ENCODE peak calls at places on chromosomes 7 and 10, in nine cellular contexts. One of them, this sample, is unnamed. For H3K4me1, the result is how much of the 10 kb centered on the place peaks cover.

GRCh38 chr10:80090120-80090519 is 11.7 kb downstream of the TMEM254 start:
- DNase-seq in stomach: no peak
- DNase-seq in cardiac muscle cell: no peak
- DNase-seq in effector memory CD4-positive, alpha-beta T cell: no peak
- DNase-seq in tibial nerve: no peak
- DNase-seq in astrocyte: no peak
- DNase-seq in IMR-90: no peak
- DNase-seq in transverse colon: no peak
- DNase-seq in breast epithelium: no peak
- DNase-seq in this sample: no peak

GRCh38 chr7:129857313-129857712 is 95.4 kb downstream of the UBE2H start:
- DNase-seq in transverse colon: no peak
- DNase-seq in breast epithelium: no peak
- DNase-seq in IMR-90: no peak
- DNase-seq in tibial nerve: no peak
- DNase-seq in cardiac muscle cell: no peak
- DNase-seq in astrocyte: no peak
- DNase-seq in stomach: no peak
- DNase-seq in effector memory CD4-positive, alpha-beta T cell: no peak
- DNase-seq in this sample: no peak

GRCh38 chr10:476458-476780 is 213.0 kb downstream of the DIP2C start:
- DNase-seq in astrocyte: no peak
- DNase-seq in IMR-90: no peak
- DNase-seq in transverse colon: no peak
- DNase-seq in effector memory CD4-positive, alpha-beta T cell: no peak
- DNase-seq in cardiac muscle cell: no peak
- DNase-seq in tibial nerve: no peak
- DNase-seq in stomach: no peak
- DNase-seq in breast epithelium: no peak
- DNase-seq in this sample: no peak

GRCh38 chr10:93752761-93753160 is 5.0 kb upstream of the LGI1 start:
- DNase-seq in breast epithelium: no peak
- DNase-seq in tibial nerve: no peak
- DNase-seq in effector memory CD4-positive, alpha-beta T cell: no peak
- DNase-seq in IMR-90: peak
- DNase-seq in stomach: no peak
- DNase-seq in cardiac muscle cell: peak
- DNase-seq in transverse colon: no peak
- DNase-seq in astrocyte: peak
- DNase-seq in this sample: peak

GRCh38 chr7:70390251-70390650 is 741.7 kb upstream of the GALNT17 start:
- DNase-seq in cardiac muscle cell: no peak
- DNase-seq in tibial nerve: peak
- DNase-seq in breast epithelium: no peak
- DNase-seq in astrocyte: peak
- DNase-seq in IMR-90: no peak
- DNase-seq in transverse colon: no peak
- DNase-seq in effector memory CD4-positive, alpha-beta T cell: no peak
- DNase-seq in stomach: no peak
- DNase-seq in this sample: peak

GRCh38 chr7:157043745-157044144 is 33.3 kb upstream of the MNX1 start:
- DNase-seq in cardiac muscle cell: peak
- DNase-seq in IMR-90: peak
- DNase-seq in astrocyte: no peak
- DNase-seq in breast epithelium: no peak
- DNase-seq in stomach: no peak
- DNase-seq in effector memory CD4-positive, alpha-beta T cell: no peak
- DNase-seq in transverse colon: no peak
- DNase-seq in tibial nerve: no peak
- DNase-seq in this sample: peak

GRCh38 chr10:5888843-5889623 is 660 bp downstream of the ANKRD16 start:
- DNase-seq in transverse colon: peak
- DNase-seq in IMR-90: no peak
- DNase-seq in breast epithelium: no peak
- DNase-seq in astrocyte: peak
- DNase-seq in cardiac muscle cell: peak
- DNase-seq in stomach: peak
- DNase-seq in effector memory CD4-positive, alpha-beta T cell: peak
- DNase-seq in tibial nerve: no peak
- DNase-seq in this sample: peak

GRCh38 chr7:64045301-64046040 is at the start of gene ZNF727:
- DNase-seq in breast epithelium: no peak
- DNase-seq in effector memory CD4-positive, alpha-beta T cell: no peak
- DNase-seq in transverse colon: peak
- DNase-seq in astrocyte: no peak
- DNase-seq in cardiac muscle cell: no peak
- DNase-seq in stomach: no peak
- DNase-seq in tibial nerve: peak
- DNase-seq in IMR-90: no peak
- DNase-seq in this sample: no peak

GRCh38 chr10:76150139-76150885 is 718.9 kb downstream of the LRMDA start:
- DNase-seq in breast epithelium: no peak
- DNase-seq in astrocyte: peak
- DNase-seq in stomach: peak
- DNase-seq in cardiac muscle cell: peak
- DNase-seq in effector memory CD4-positive, alpha-beta T cell: no peak
- DNase-seq in IMR-90: peak
- DNase-seq in transverse colon: no peak
- DNase-seq in tibial nerve: no peak
- DNase-seq in this sample: peak

GRCh38 chr10:104253576-104254410 is 899 bp upstream of the GSTO1 start:
- DNase-seq in stomach: no peak
- DNase-seq in astrocyte: no peak
- DNase-seq in tibial nerve: no peak
- DNase-seq in IMR-90: peak
- DNase-seq in cardiac muscle cell: no peak
- DNase-seq in breast epithelium: no peak
- DNase-seq in effector memory CD4-positive, alpha-beta T cell: no peak
- DNase-seq in transverse colon: no peak
- DNase-seq in this sample: peak

GRCh38 chr7:34756025-34756437 is 98.0 kb downstream of the NPSR1 start:
- DNase-seq in tibial nerve: no peak
- DNase-seq in cardiac muscle cell: no peak
- DNase-seq in breast epithelium: no peak
- DNase-seq in astrocyte: peak
- DNase-seq in IMR-90: no peak
- DNase-seq in transverse colon: no peak
- DNase-seq in effector memory CD4-positive, alpha-beta T cell: no peak
- DNase-seq in stomach: no peak
- DNase-seq in this sample: no peak

GRCh38 chr7:133822816-133823552 is 304.2 kb upstream of the LRGUK start:
- DNase-seq in stomach: no peak
- DNase-seq in tibial nerve: no peak
- DNase-seq in effector memory CD4-positive, alpha-beta T cell: no peak
- DNase-seq in breast epithelium: no peak
- DNase-seq in cardiac muscle cell: no peak
- DNase-seq in transverse colon: no peak
- DNase-seq in IMR-90: no peak
- DNase-seq in astrocyte: no peak
- DNase-seq in this sample: no peak

GRCh38 chr10:35937538-35937937 is 295.4 kb upstream of the FZD8 start:
- DNase-seq in transverse colon: no peak
- DNase-seq in astrocyte: no peak
- DNase-seq in IMR-90: no peak
- DNase-seq in effector memory CD4-positive, alpha-beta T cell: no peak
- DNase-seq in tibial nerve: no peak
- DNase-seq in stomach: no peak
- DNase-seq in breast epithelium: no peak
- DNase-seq in cardiac muscle cell: no peak
- DNase-seq in this sample: no peak

GRCh38 chr7:55556031-55556430 is 16.3 kb downstream of the VOPP1 start:
- DNase-seq in IMR-90: no peak
- DNase-seq in breast epithelium: no peak
- DNase-seq in stomach: no peak
- DNase-seq in astrocyte: no peak
- DNase-seq in tibial nerve: no peak
- DNase-seq in transverse colon: no peak
- DNase-seq in effector memory CD4-positive, alpha-beta T cell: no peak
- DNase-seq in cardiac muscle cell: no peak
- DNase-seq in this sample: no peak

GRCh38 chr7:144834516-144835165 is 1.2 kb downstream of the TPK1 start:
- DNase-seq in tibial nerve: peak
- DNase-seq in IMR-90: no peak
- DNase-seq in stomach: no peak
- DNase-seq in transverse colon: peak
- DNase-seq in effector memory CD4-positive, alpha-beta T cell: no peak
- DNase-seq in astrocyte: no peak
- DNase-seq in breast epithelium: no peak
- DNase-seq in cardiac muscle cell: peak
- DNase-seq in this sample: peak

GRCh38 chr10:106395061-106395749 is 769.3 kb downstream of the SORCS1 start:
- DNase-seq in breast epithelium: no peak
- DNase-seq in cardiac muscle cell: peak
- DNase-seq in IMR-90: no peak
- DNase-seq in astrocyte: no peak
- DNase-seq in stomach: no peak
- DNase-seq in effector memory CD4-positive, alpha-beta T cell: no peak
- DNase-seq in tibial nerve: no peak
- DNase-seq in transverse colon: no peak
- DNase-seq in this sample: no peak

DNA sequence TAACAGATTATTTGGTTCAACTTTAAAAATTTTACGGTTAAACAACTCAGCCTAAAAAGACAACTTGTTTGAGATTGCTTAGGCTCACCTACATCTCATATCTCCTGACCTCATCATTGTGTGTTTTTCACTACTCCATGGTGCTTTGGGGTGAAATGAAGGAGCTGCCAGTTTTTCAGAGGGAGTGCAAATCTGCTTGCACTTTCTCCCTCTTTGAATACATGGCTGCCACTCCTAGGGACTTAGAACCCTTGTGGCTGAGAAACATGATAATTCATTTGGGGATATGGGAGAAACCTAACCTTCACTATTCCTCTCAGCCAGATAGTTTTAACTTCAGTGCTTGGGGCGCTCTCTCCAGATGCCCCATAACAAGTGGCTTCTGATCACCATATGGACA is 2.7 kb downstream of the CCSER2 start:
- DNase-seq in stomach: no peak
- DNase-seq in tibial nerve: no peak
- DNase-seq in breast epithelium: no peak
- DNase-seq in IMR-90: no peak
- DNase-seq in cardiac muscle cell: no peak
- DNase-seq in effector memory CD4-positive, alpha-beta T cell: no peak
- DNase-seq in astrocyte: no peak
- DNase-seq in transverse colon: no peak
- DNase-seq in this sample: no peak
- H3K4me1 ChIP-seq in stomach: half or more
- H3K4me1 ChIP-seq in tibial nerve: under half
- H3K4me1 ChIP-seq in breast epithelium: under half
- H3K4me1 ChIP-seq in IMR-90: under half
- H3K4me1 ChIP-seq in cardiac muscle cell: under half
- H3K4me1 ChIP-seq in effector memory CD4-positive, alpha-beta T cell: under half
- H3K4me1 ChIP-seq in astrocyte: under half
- H3K4me1 ChIP-seq in transverse colon: under half
- H3K4me1 ChIP-seq in this sample: under half

GRCh38 chr7:134851141-134851540 is 71.7 kb downstream of the CALD1 start:
- DNase-seq in transverse colon: no peak
- DNase-seq in breast epithelium: no peak
- DNase-seq in astrocyte: no peak
- DNase-seq in effector memory CD4-positive, alpha-beta T cell: no peak
- DNase-seq in tibial nerve: no peak
- DNase-seq in cardiac muscle cell: no peak
- DNase-seq in IMR-90: no peak
- DNase-seq in stomach: no peak
- DNase-seq in this sample: no peak
- H3K4me1 ChIP-seq in transverse colon: under half
- H3K4me1 ChIP-seq in breast epithelium: under half
- H3K4me1 ChIP-seq in astrocyte: under half
- H3K4me1 ChIP-seq in effector memory CD4-positive, alpha-beta T cell: under half
- H3K4me1 ChIP-seq in tibial nerve: under half
- H3K4me1 ChIP-seq in cardiac muscle cell: under half
- H3K4me1 ChIP-seq in IMR-90: under half
- H3K4me1 ChIP-seq in stomach: half or more
- H3K4me1 ChIP-seq in this sample: under half

GRCh38 chr7:22572937-22573336 is 72.9 kb upstream of the STEAP1B start:
- DNase-seq in transverse colon: no peak
- DNase-seq in IMR-90: peak
- DNase-seq in astrocyte: peak
- DNase-seq in cardiac muscle cell: no peak
- DNase-seq in stomach: no peak
- DNase-seq in effector memory CD4-positive, alpha-beta T cell: no peak
- DNase-seq in tibial nerve: no peak
- DNase-seq in breast epithelium: no peak
- DNase-seq in this sample: peak

GRCh38 chr7:22572292-22572691 is 72.3 kb upstream of the STEAP1B start:
- DNase-seq in cardiac muscle cell: no peak
- DNase-seq in stomach: no peak
- DNase-seq in tibial nerve: no peak
- DNase-seq in astrocyte: peak
- DNase-seq in breast epithelium: no peak
- DNase-seq in transverse colon: no peak
- DNase-seq in effector memory CD4-positive, alpha-beta T cell: no peak
- DNase-seq in IMR-90: no peak
- DNase-seq in this sample: peak

GRCh38 chr7:22571776-22572175 is 71.8 kb upstream of the STEAP1B start:
- DNase-seq in transverse colon: no peak
- DNase-seq in stomach: no peak
- DNase-seq in cardiac muscle cell: no peak
- DNase-seq in astrocyte: no peak
- DNase-seq in IMR-90: no peak
- DNase-seq in effector memory CD4-positive, alpha-beta T cell: no peak
- DNase-seq in breast epithelium: no peak
- DNase-seq in tibial nerve: no peak
- DNase-seq in this sample: no peak

GRCh38 chr7:22566592-22566991 is 66.6 kb upstream of the STEAP1B start:
- DNase-seq in breast epithelium: no peak
- DNase-seq in transverse colon: no peak
- DNase-seq in effector memory CD4-positive, alpha-beta T cell: no peak
- DNase-seq in IMR-90: no peak
- DNase-seq in astrocyte: no peak
- DNase-seq in stomach: no peak
- DNase-seq in cardiac muscle cell: no peak
- DNase-seq in tibial nerve: no peak
- DNase-seq in this sample: no peak

GRCh38 chr7:22569586-22570321 is 69.8 kb upstream of the STEAP1B start:
- DNase-seq in astrocyte: peak
- DNase-seq in stomach: no peak
- DNase-seq in cardiac muscle cell: peak
- DNase-seq in breast epithelium: no peak
- DNase-seq in effector memory CD4-positive, alpha-beta T cell: no peak
- DNase-seq in transverse colon: peak
- DNase-seq in IMR-90: peak
- DNase-seq in tibial nerve: no peak
- DNase-seq in this sample: no peak
- H3K4me1 ChIP-seq in astrocyte: under half
- H3K4me1 ChIP-seq in stomach: under half
- H3K4me1 ChIP-seq in cardiac muscle cell: under half
- H3K4me1 ChIP-seq in breast epithelium: under half
- H3K4me1 ChIP-seq in effector memory CD4-positive, alpha-beta T cell: under half
- H3K4me1 ChIP-seq in transverse colon: under half
- H3K4me1 ChIP-seq in IMR-90: under half
- H3K4me1 ChIP-seq in tibial nerve: under half
- H3K4me1 ChIP-seq in this sample: under half

DNA sequence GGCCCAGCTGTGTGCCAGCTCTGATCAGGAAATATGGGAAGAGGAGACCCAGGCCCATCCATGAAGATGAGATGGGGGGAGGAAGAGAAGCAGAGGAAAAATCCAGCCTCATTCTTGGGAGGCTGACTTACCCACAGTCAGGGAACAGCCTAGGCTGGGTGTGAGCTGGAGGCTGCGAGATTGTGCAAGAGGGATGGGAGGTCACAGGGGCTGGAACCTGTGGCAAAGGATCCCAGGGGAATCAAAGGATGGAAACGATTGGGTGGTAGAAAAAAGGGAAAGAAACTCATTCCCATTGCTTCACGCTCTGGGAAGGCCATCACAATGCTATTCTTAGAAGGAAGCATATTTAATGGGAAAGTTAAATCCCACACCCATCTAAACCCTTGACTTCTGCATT is 26.7 kb upstream of the CRHR2 start:
- DNase-seq in tibial nerve: peak
- DNase-seq in stomach: no peak
- DNase-seq in effector memory CD4-positive, alpha-beta T cell: no peak
- DNase-seq in transverse colon: no peak
- DNase-seq in cardiac muscle cell: peak
- DNase-seq in breast epithelium: no peak
- DNase-seq in IMR-90: no peak
- DNase-seq in astrocyte: no peak
- DNase-seq in this sample: peak
- H3K4me1 ChIP-seq in tibial nerve: under half
- H3K4me1 ChIP-seq in stomach: under half
- H3K4me1 ChIP-seq in effector memory CD4-positive, alpha-beta T cell: under half
- H3K4me1 ChIP-seq in transverse colon: under half
- H3K4me1 ChIP-seq in cardiac muscle cell: under half
- H3K4me1 ChIP-seq in breast epithelium: under half
- H3K4me1 ChIP-seq in IMR-90: under half
- H3K4me1 ChIP-seq in astrocyte: under half
- H3K4me1 ChIP-seq in this sample: under half

This sample was measured in GM23248.